ENCODE peak calls at places on chromosomes 16 and 17, in eight cellular contexts. A, R, B, W, L, K, E and M are unnamed samples.

GRCh38 chr17:40663252-40663651 is 1.7 kb downstream of the KRT222 start:
- DNase-seq in A (no peak), R (no peak), B (no peak), W (no peak), L (no peak), K (no peak), E (no peak), M (no peak)

GRCh38 chr17:69608808-69609494 is 194.5 kb downstream of the MAP2K6 start:
- DNase-seq in A (no peak), R (no peak), B (peak; percentile 96), W (peak; percentile 26), L (no peak), K (peak; percentile 51), E (no peak), M (peak; percentile 97)

GRCh38 chr16:89131783-89132182 is 38.1 kb downstream of the ACSF3 start:
- DNase-seq in A (no peak), R (no peak), B (no peak), W (no peak), L (no peak), K (no peak), E (no peak), M (no peak)

GRCh38 chr16:79632289-79632688 is 31.8 kb upstream of the MAF start:
- DNase-seq in A (peak; percentile 67), R (no peak), B (no peak), W (no peak), L (no peak), K (no peak), E (no peak), M (peak; percentile 3)

GRCh38 chr17:42249681-42250446 is 26.3 kb downstream of the STAT5B start:
- DNase-seq in A (peak; percentile 72), R (no peak), B (no peak), W (no peak), L (peak; percentile 45), K (no peak), E (no peak), M (no peak)

GRCh38 chr17:27620721-27621120 is 10.3 kb upstream of the LGALS9 start:
- DNase-seq in A (peak; percentile 51), R (no peak), B (no peak), W (no peak), L (no peak), K (no peak), E (no peak), M (no peak)

GRCh38 chr16:20928774-20929411 is 28.3 kb downstream of the LYRM1 start:
- DNase-seq in A (no peak), R (no peak), B (no peak), W (no peak), L (no peak), K (no peak), E (no peak), M (no peak)

GRCh38 chr17:34070712-34071111 is 184.4 kb upstream of the CCL2 start:
- DNase-seq in A (no peak), R (no peak), B (no peak), W (no peak), L (no peak), K (no peak), E (no peak), M (no peak)

GRCh38 chr16:67177743-67178699 is 5.7 kb downstream of the MATCAP1 start:
- DNase-seq in A (peak; percentile 73), R (peak; percentile 83), B (peak; percentile 34), W (no peak), L (peak; percentile 43), K (no peak), E (peak; percentile 73), M (peak; percentile 59)

GRCh38 chr17:72774251-72774650 is 318.2 kb downstream of the SLC39A11 start:
- DNase-seq in A (no peak), R (no peak), B (no peak), W (no peak), L (no peak), K (no peak), E (no peak), M (no peak)

GRCh38 chr16:23362460-23363317 is 60.6 kb downstream of the SCNN1B start:
- DNase-seq in A (no peak), R (peak; percentile 89), B (no peak), W (no peak), L (no peak), K (no peak), E (no peak), M (no peak)

GRCh38 chr17:57638284-57638683 is 106.8 kb downstream of the CCDC182 start:
- DNase-seq in A (no peak), R (no peak), B (no peak), W (no peak), L (no peak), K (no peak), E (no peak), M (no peak)

GRCh38 chr17:3827124-3827773 is 18.8 kb downstream of the NCBP3 start:
- DNase-seq in A (peak; percentile 72), R (peak; percentile 72), B (peak; percentile 80), W (no peak), L (peak; percentile 75), K (peak; percentile 48), E (peak; percentile 68), M (peak; percentile 85)

GRCh38 chr17:77285594-77286390 is 145.0 kb downstream of the SEC14L1 start:
- DNase-seq in A (no peak), R (peak; percentile 73), B (peak; percentile 97), W (peak; percentile 88), L (no peak), K (peak; percentile 75), E (no peak), M (peak; percentile 95)

GRCh38 chr16:29663020-29663828 is at the start of gene SPN:
- DNase-seq in A (peak; percentile 74), R (no peak), B (no peak), W (no peak), L (no peak), K (no peak), E (no peak), M (no peak)

GRCh38 chr17:27244481-27245223 is 49.3 kb upstream of the WSB1 start:
- DNase-seq in A (no peak), R (peak; percentile 74), B (peak; percentile 77), W (peak; percentile 34), L (no peak), K (peak; percentile 62), E (no peak), M (peak; percentile 99)

GRCh38 chr16:72084445-72084844 is 9.0 kb downstream of the TXNL4B start:
- DNase-seq in A (no peak), R (no peak), B (no peak), W (no peak), L (no peak), K (no peak), E (no peak), M (no peak)

GRCh38 chr17:82848022-82848592 is 8.3 kb upstream of the ZNF750 start:
- DNase-seq in A (peak; percentile 57), R (peak; percentile 81), B (peak; percentile 13), W (no peak), L (peak; percentile 31), K (no peak), E (no peak), M (peak; percentile 12)

GRCh38 chr16:13316008-13316407 is 414.6 kb downstream of the SHISA9 start:
- DNase-seq in A (no peak), R (no peak), B (peak; percentile 13), W (no peak), L (no peak), K (no peak), E (no peak), M (peak; percentile 0)

GRCh38 chr17:82767041-82767754 is 15.3 kb downstream of the TBCD start:
- DNase-seq in A (peak; percentile 50), R (peak; percentile 61), B (peak; percentile 69), W (no peak), L (peak; percentile 49), K (peak; percentile 39), E (peak; percentile 65), M (peak; percentile 60)

GRCh38 chr16:9258423-9259051 is 167.1 kb downstream of the HAPSTR1 start:
- DNase-seq in A (peak; percentile 23), R (peak; percentile 30), B (peak; percentile 45), W (peak; percentile 35), L (no peak), K (peak; percentile 35), E (peak; percentile 64), M (peak; percentile 1)

GRCh38 chr16:68717684-68718083 is 19.4 kb upstream of the CDH1 start:
- DNase-seq in A (no peak), R (no peak), B (no peak), W (no peak), L (no peak), K (no peak), E (no peak), M (no peak)

GRCh38 chr16:53504161-53504663 is 1.2 kb upstream of the AKTIP start:
- DNase-seq in A (peak; percentile 54), R (peak; percentile 61), B (peak; percentile 64), W (no peak), L (no peak), K (no peak), E (peak; percentile 46), M (peak; percentile 84)

GRCh38 chr16:86573646-86574508 is 4.5 kb upstream of the FOXL1 start:
- DNase-seq in A (no peak), R (no peak), B (no peak), W (no peak), L (no peak), K (no peak), E (no peak), M (no peak)

GRCh38 chr17:43437756-43438155 is 39.0 kb downstream of the ARL4D start:
- DNase-seq in A (no peak), R (no peak), B (no peak), W (no peak), L (no peak), K (no peak), E (no peak), M (no peak)

GRCh38 chr16:4787627-4788482 is at the start of gene SEPTIN12:
- DNase-seq in A (no peak), R (no peak), B (no peak), W (no peak), L (no peak), K (no peak), E (no peak), M (no peak)

GRCh38 chr16:80208750-80209149 is 332.0 kb upstream of the DYNLRB2 start:
- DNase-seq in A (no peak), R (no peak), B (no peak), W (no peak), L (no peak), K (no peak), E (no peak), M (no peak)

GRCh38 chr16:47504599-47504998 is 43.5 kb downstream of the PHKB start:
- DNase-seq in A (no peak), R (no peak), B (no peak), W (no peak), L (no peak), K (no peak), E (no peak), M (no peak)

GRCh38 chr17:73803867-73804539 is 159.8 kb upstream of the SDK2 start:
- DNase-seq in A (no peak), R (no peak), B (no peak), W (no peak), L (no peak), K (no peak), E (no peak), M (no peak)

GRCh38 chr16:74623846-74624245 is 16.9 kb upstream of the GLG1 start:
- DNase-seq in A (no peak), R (no peak), B (no peak), W (no peak), L (no peak), K (no peak), E (no peak), M (no peak)

GRCh38 chr17:46047398-46047797 is 48.3 kb downstream of the STH start:
- DNase-seq in A (no peak), R (no peak), B (no peak), W (no peak), L (no peak), K (no peak), E (no peak), M (no peak)

GRCh38 chr16:17143546-17144419 is 327.0 kb downstream of the XYLT1 start:
- DNase-seq in A (no peak), R (no peak), B (no peak), W (no peak), L (no peak), K (no peak), E (no peak), M (no peak)

GRCh38 chr17:4444782-4445473 is 11.2 kb downstream of the SPNS3 start:
- DNase-seq in A (no peak), R (peak; percentile 72), B (no peak), W (peak; percentile 84), L (no peak), K (peak; percentile 42), E (no peak), M (peak; percentile 37)

GRCh38 chr16:71440669-71441347 is 1.0 kb downstream of the TLE7 start:
- DNase-seq in A (peak; percentile 18), R (no peak), B (peak; percentile 27), W (no peak), L (no peak), K (peak; percentile 42), E (no peak), M (no peak)